ENCODE peak calls at places on chromosomes 16 and 17, in four cellular contexts. F, P, Y and Z are unnamed samples.

GRCh38 chr17:42194133-42194899 is at the start of gene GHDC:
- DNase-seq in F (no peak), P (peak; percentile 70), Y (no peak), Z (peak; percentile 51)

GRCh38 chr17:79696159-79696982 is 34.4 kb upstream of the ENPP7 start:
- DNase-seq in Y (no peak), P (peak; percentile 1), F (no peak), Z (no peak)

GRCh38 chr17:17533901-17534441 is 37.8 kb upstream of the RASD1 start:
- DNase-seq in F (no peak), P (no peak), Y (no peak), Z (no peak)

GRCh38 chr16:74605746-74606520 is 981 bp downstream of the GLG1 start:
- DNase-seq in Y (no peak), P (no peak), F (no peak), Z (peak; percentile 19)

GRCh38 chr16:1037023-1037933 is 35.3 kb upstream of the SSTR5 start:
- DNase-seq in F (no peak), P (peak; percentile 40), Y (no peak), Z (peak; percentile 36)

GRCh38 chr17:76123749-76124581 is 17.1 kb downstream of the FOXJ1 start:
- DNase-seq in F (no peak), P (no peak), Y (no peak), Z (no peak)

GRCh38 chr16:5078626-5079025 is 7.0 kb downstream of the ALG1 start:
- DNase-seq in P (no peak), F (no peak), Y (no peak), Z (no peak)

GRCh38 chr17:55693244-55694216 is 29.1 kb downstream of the TMEM100 start:
- DNase-seq in F (no peak), Y (no peak), P (no peak), Z (no peak)

GRCh38 chr16:56971768-56972043 is 10.0 kb downstream of the CETP start:
- DNase-seq in P (no peak), Y (no peak), F (no peak), Z (no peak)

GRCh38 chr16:533391-534088 is 6.0 kb downstream of the CAPN15 start:
- DNase-seq in Y (no peak), F (no peak), P (no peak), Z (no peak)

GRCh38 chr16:25126820-25127232 is 15.3 kb downstream of the LCMT1 start:
- DNase-seq in F (no peak), Y (no peak), P (peak; percentile 94), Z (peak; percentile 90)

GRCh38 chr16:50273888-50274770 is 7.8 kb downstream of the ADCY7 start:
- DNase-seq in P (no peak), Y (no peak), F (no peak), Z (no peak)

GRCh38 chr17:9044796-9045470 is 23.6 kb downstream of the NTN1 start:
- DNase-seq in Y (no peak), P (no peak), F (no peak), Z (no peak)

GRCh38 chr17:2852729-2853110 is 56.5 kb downstream of the RAP1GAP2 start:
- DNase-seq in Y (no peak), F (no peak), P (no peak), Z (no peak)

GRCh38 chr17:16470302-16470701 is 21.7 kb downstream of the LRRC75A start:
- DNase-seq in Y (no peak), P (no peak), F (no peak), Z (no peak)

GRCh38 chr16:1919680-1919998 is 1.4 kb upstream of the HS3ST6 start:
- DNase-seq in P (no peak), Y (no peak), F (no peak), Z (no peak)

GRCh38 chr17:7710341-7710740 is 5.3 kb downstream of the EFNB3 start:
- DNase-seq in Y (no peak), P (no peak), F (no peak), Z (no peak)

GRCh38 chr17:8255499-8255898 is 6.4 kb downstream of the PFAS start:
- DNase-seq in Y (no peak), P (no peak), F (no peak), Z (no peak)

GRCh38 chr16:14399397-14400284 is 230.4 kb downstream of the PARN start:
- DNase-seq in F (peak; percentile 68), Y (no peak), P (peak; percentile 83), Z (no peak)

GRCh38 chr17:63955232-63955631 is 17.5 kb downstream of the SCN4A start:
- DNase-seq in Y (no peak), F (no peak), P (no peak), Z (no peak)

GRCh38 chr17:65553009-65553645 is 8.3 kb downstream of the AXIN2 start:
- DNase-seq in P (peak; percentile 91), F (no peak), Y (no peak), Z (no peak)

GRCh38 chr17:77128895-77129567 is 11.7 kb upstream of the SEC14L1 start:
- DNase-seq in F (no peak), P (no peak), Y (no peak), Z (no peak)

GRCh38 chr16:78252757-78253156 is 153.3 kb downstream of the WWOX start:
- DNase-seq in P (no peak), F (no peak), Y (no peak), Z (no peak)

GRCh38 chr17:562174-562573 is 152.5 kb downstream of the VPS53 start:
- DNase-seq in P (no peak), Y (no peak), F (no peak), Z (no peak)

GRCh38 chr17:58322581-58323419 is 5.8 kb downstream of the TSPOAP1 start:
- DNase-seq in P (no peak), F (no peak), Y (no peak), Z (no peak)

GRCh38 chr17:4582101-4582501 is 2.2 kb upstream of the SMTNL2 start:
- DNase-seq in Y (no peak), P (no peak), F (no peak), Z (no peak)

GRCh38 chr17:75412455-75413317 is 7.2 kb upstream of the GRB2 start:
- DNase-seq in F (peak; percentile 47), P (peak; percentile 48), Y (peak; percentile 81), Z (no peak)

GRCh38 chr17:65287040-65287439 is 149.9 kb downstream of the RGS9 start:
- DNase-seq in Y (no peak), P (peak; percentile 87), F (no peak), Z (no peak)

GRCh38 chr16:11515540-11516430 is 70.9 kb downstream of the LITAF start:
- DNase-seq in P (no peak), F (no peak), Y (no peak), Z (no peak)

GRCh38 chr17:4720787-4721186 is 10.4 kb downstream of the ARRB2 start:
- DNase-seq in P (no peak), F (no peak), Y (no peak), Z (no peak)

GRCh38 chr17:71039391-71039790 is 870.1 kb downstream of the KCNJ2 start:
- DNase-seq in P (no peak), Y (no peak), F (no peak), Z (no peak)

GRCh38 chr17:22300177-22300576 is 607.9 kb downstream of the KCNJ18 start:
- DNase-seq in Y (no peak), P (no peak), F (no peak), Z (no peak)

DNA sequence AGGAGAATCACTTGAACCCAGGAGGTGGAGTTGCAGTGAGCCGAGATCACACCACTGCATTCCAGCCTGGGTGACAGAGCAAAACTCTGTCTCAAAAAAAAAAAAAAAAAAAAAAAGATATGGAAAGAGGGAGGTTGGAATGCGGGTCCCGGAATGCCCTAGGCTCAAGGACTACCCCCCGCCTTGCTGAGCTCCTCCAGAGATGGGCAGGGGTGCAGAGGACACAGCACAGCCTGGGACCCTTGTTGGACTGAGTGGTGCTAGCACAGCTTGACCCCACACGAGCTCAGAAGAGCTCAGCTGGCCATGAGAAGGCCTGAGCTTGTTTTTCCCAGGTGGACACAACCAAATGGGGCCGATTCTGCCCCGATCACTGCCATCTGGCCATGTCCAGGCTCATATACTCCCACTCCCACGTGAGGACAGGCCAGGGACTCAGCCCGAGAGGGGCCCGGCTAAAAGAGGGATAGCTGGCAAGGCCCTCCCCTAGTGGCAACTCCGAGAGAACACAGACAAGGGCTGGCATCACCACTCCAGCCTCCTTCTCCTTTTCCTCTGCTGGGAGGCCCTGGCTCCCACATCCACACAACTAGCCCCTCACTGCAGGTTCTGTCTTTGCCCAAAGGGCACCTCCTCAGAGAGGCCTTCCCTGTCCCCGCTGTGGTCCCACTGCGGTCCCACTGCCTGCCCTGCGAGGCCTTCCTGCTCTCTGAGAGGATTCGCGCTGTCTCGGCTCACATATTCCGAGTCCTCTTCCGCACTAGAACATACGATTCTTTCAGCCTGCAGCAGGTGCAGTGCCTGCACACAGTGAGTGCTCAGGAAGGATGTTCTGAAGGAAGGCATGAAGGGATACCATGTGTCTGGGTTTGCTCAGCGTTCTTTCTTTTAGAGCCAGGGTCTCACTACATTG is 11.0 kb downstream of the SGCA start:
- DNase-seq in Y (no peak), F (no peak), P (peak; percentile 33), Z (no peak)
- H3K27ac ChIP-seq in Y (no peak overlapping the region), F (peak overlapping the region; percentile 69), P (peak overlapping the region; percentile 92), Z (no peak overlapping the region)

DNA sequence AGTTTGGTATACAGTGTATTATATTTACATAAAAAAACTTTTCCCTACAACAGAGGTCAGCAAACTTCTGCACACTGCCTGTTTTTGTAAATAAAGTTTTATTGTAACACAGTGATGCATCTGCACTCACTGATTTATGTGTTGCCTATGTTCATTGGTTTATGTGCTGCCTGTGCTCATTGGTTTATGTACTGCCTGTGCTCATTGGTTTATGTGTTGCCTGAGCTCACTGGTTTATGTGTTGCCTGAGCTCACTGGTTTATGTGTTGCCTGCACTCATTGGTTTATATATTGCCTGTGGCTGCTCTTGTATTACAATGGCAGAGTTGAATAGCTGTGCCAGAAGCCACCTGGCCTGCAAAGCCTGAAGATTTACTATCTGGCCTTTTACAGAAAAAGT is 81.6 kb downstream of the MYH11 start:
- DNase-seq in F (no peak), Y (no peak), P (no peak), Z (no peak)
- H3K4me1 ChIP-seq in F (no peaks in the 10 kb centered on the region), Y (no peaks in the 10 kb centered on the region), P (no peaks in the 10 kb centered on the region), Z (no peaks in the 10 kb centered on the region)

GRCh38 chr16:73043828-73044493 is 4.0 kb downstream of the ZFHX3 start:
- DNase-seq in F (no peak), Y (no peak), P (peak; percentile 77), Z (no peak)
- H3K27ac ChIP-seq in F (no peak overlapping the region), Y (no peak overlapping the region), P (peak overlapping the region; percentile 70), Z (no peak overlapping the region)

GRCh38 chr16:66903544-66904427 is 14.9 kb downstream of the CDH16 start:
- DNase-seq in Y (no peak), P (no peak), F (no peak), Z (no peak)
- H3K4me1 ChIP-seq in Y (peaks cover 3% of the 10 kb centered on the region), P (peaks cover 45% of the 10 kb centered on the region), F (peaks cover 9% of the 10 kb centered on the region), Z (no peaks in the 10 kb centered on the region)